ENCODE peak calls at places on chromosomes 5 and 9, in ten cellular contexts. C is heart left ventricle; M is activated T-cell treated with anti-CD3 and anti-CD28 coated beads for 1 hour; T is HS-27A; I is amygdala; J is AG20443; G is activated CD4-positive, alpha-beta T cell treated with anti-CD3 and anti-CD28 coated beads for 36 hours; Q is Calu3; F is stimulated activated CD4-positive, alpha-beta T cell treated with anti-CD3 and anti-CD28 coated beads, TNF-alpha, amount 100 ng/mL, for 4 hours; Y is SK-MEL-5. B is an unnamed sample.

GRCh38 chr9:125021069-125021468 is 80.2 kb upstream of the GOLGA1 start:
- DNase-seq in C (no peak), M (no peak), T (no peak), I (no peak), J (no peak), G (no peak), Q (no peak), F (no peak), Y (no peak), B (no peak)

GRCh38 chr9:90684776-90685175 is 42.2 kb upstream of the DIRAS2 start:
- DNase-seq in C (no peak), M (no peak), T (no peak), I (no peak), J (no peak), G (no peak), Q (no peak), F (no peak), Y (no peak), B (no peak)

GRCh38 chr9:100472725-100473261 is at the start of gene TMEFF1:
- DNase-seq in C (peak; percentile 37), M (peak; percentile 13), T (no peak), I (peak; percentile 71), J (peak; percentile 91), G (peak; percentile 81), Q (peak; percentile 55), F (no peak), Y (peak; percentile 23), B (peak; percentile 33)

GRCh38 chr5:19044931-19045695 is 942.9 kb downstream of the CDH18 start:
- DNase-seq in C (no peak), M (no peak), T (no peak), I (no peak), J (no peak), G (no peak), Q (peak; percentile 25), F (no peak), Y (no peak), B (no peak)

GRCh38 chr9:35746583-35746982 is 2.4 kb downstream of the GBA2 start:
- DNase-seq in C (no peak), M (no peak), T (no peak), I (no peak), J (no peak), G (no peak), Q (no peak), F (no peak), Y (no peak), B (no peak)

GRCh38 chr9:7489018-7489417 is 310.6 kb downstream of the DMAC1 start:
- DNase-seq in C (peak; percentile 43), M (no peak), T (no peak), I (no peak), J (no peak), G (no peak), Q (no peak), F (no peak), Y (no peak), B (no peak)

GRCh38 chr9:23858234-23858633 is 32.2 kb upstream of the ELAVL2 start:
- DNase-seq in C (no peak), M (no peak), T (no peak), I (no peak), J (no peak), G (no peak), Q (no peak), F (no peak), Y (no peak), B (no peak)

GRCh38 chr9:14992516-14992915 is 82.3 kb upstream of the FREM1 start:
- DNase-seq in C (no peak), M (no peak), T (no peak), I (no peak), J (no peak), G (no peak), Q (no peak), F (no peak), Y (no peak), B (no peak)

GRCh38 chr5:105952875-105953274 is 1717.9 kb downstream of the EFNA5 start:
- DNase-seq in C (no peak), M (no peak), T (no peak), I (no peak), J (no peak), G (no peak), Q (no peak), F (no peak), Y (no peak), B (no peak)

GRCh38 chr5:76086060-76086459 is 2.9 kb downstream of the SV2C start:
- DNase-seq in C (no peak), M (no peak), T (no peak), I (no peak), J (no peak), G (no peak), Q (no peak), F (no peak), Y (no peak), B (no peak)

GRCh38 chr5:39650234-39650816 is 225.5 kb upstream of the DAB2 start:
- DNase-seq in C (no peak), M (no peak), T (no peak), I (no peak), J (no peak), G (no peak), Q (no peak), F (no peak), Y (peak; percentile 76), B (no peak)

GRCh38 chr9:117002686-117003085 is 315.6 kb downstream of the TRIM32 start:
- DNase-seq in C (no peak), M (no peak), T (no peak), I (no peak), J (no peak), G (no peak), Q (no peak), F (no peak), Y (no peak), B (no peak)

GRCh38 chr5:132289097-132289496 is 5.1 kb upstream of the SLC22A4 start:
- DNase-seq in C (no peak), M (no peak), T (no peak), I (no peak), J (no peak), G (no peak), Q (no peak), F (no peak), Y (no peak), B (no peak)

GRCh38 chr5:167912944-167913343 is 378.5 kb upstream of the WWC1 start:
- DNase-seq in C (no peak), M (no peak), T (no peak), I (no peak), J (no peak), G (no peak), Q (no peak), F (no peak), Y (no peak), B (no peak)

GRCh38 chr9:96137666-96138429 is 164.1 kb downstream of the HSD17B3 start:
- DNase-seq in C (no peak), M (no peak), T (no peak), I (no peak), J (peak; percentile 20), G (no peak), Q (no peak), F (no peak), Y (no peak), B (no peak)

GRCh38 chr5:8456846-8457186 is 587.9 kb downstream of the MTRR start:
- DNase-seq in C (no peak), M (no peak), T (no peak), I (no peak), J (peak; percentile 14), G (no peak), Q (no peak), F (no peak), Y (no peak), B (no peak)

GRCh38 chr9:134217431-134218210 is 53.3 kb upstream of the RNU6ATAC start:
- DNase-seq in C (no peak), M (no peak), T (no peak), I (no peak), J (no peak), G (no peak), Q (peak; percentile 19), F (no peak), Y (no peak), B (no peak)

GRCh38 chr5:140429724-140430123 is 28.1 kb downstream of the ANKHD1 start:
- DNase-seq in C (no peak), M (no peak), T (no peak), I (no peak), J (no peak), G (no peak), Q (no peak), F (no peak), Y (no peak), B (no peak)

GRCh38 chr9:136947955-136948510 is 3.0 kb downstream of the C8G start:
- DNase-seq in C (peak; percentile 73), M (no peak), T (peak; percentile 38), I (peak; percentile 75), J (peak; percentile 71), G (peak; percentile 51), Q (peak; percentile 65), F (no peak), Y (peak; percentile 64), B (peak; percentile 62)

GRCh38 chr5:168472329-168472728 is 13.9 kb upstream of the RARS1 start:
- DNase-seq in C (no peak), M (no peak), T (peak; percentile 56), I (no peak), J (peak; percentile 91), G (no peak), Q (peak; percentile 8), F (no peak), Y (peak; percentile 67), B (peak; percentile 82)

GRCh38 chr9:123327697-123328100 is 28.3 kb upstream of the CRB2 start:
- DNase-seq in C (no peak), M (no peak), T (no peak), I (no peak), J (no peak), G (no peak), Q (peak; percentile 76), F (no peak), Y (no peak), B (no peak)

GRCh38 chr5:67897980-67898379 is 317.6 kb upstream of the PIK3R1 start:
- DNase-seq in C (no peak), M (no peak), T (no peak), I (no peak), J (no peak), G (no peak), Q (no peak), F (no peak), Y (no peak), B (no peak)

GRCh38 chr9:22148876-22149637 is 140.0 kb upstream of the CDKN2B start:
- DNase-seq in C (no peak), M (no peak), T (no peak), I (no peak), J (no peak), G (no peak), Q (no peak), F (no peak), Y (no peak), B (no peak)

GRCh38 chr5:174736351-174736721 is 12.0 kb downstream of the MSX2 start:
- DNase-seq in C (no peak), M (no peak), T (no peak), I (no peak), J (peak; percentile 76), G (no peak), Q (no peak), F (no peak), Y (no peak), B (no peak)

GRCh38 chr9:106038266-106039001 is 344.1 kb downstream of the TMEM38B start:
- DNase-seq in C (no peak), M (no peak), T (no peak), I (no peak), J (no peak), G (no peak), Q (no peak), F (no peak), Y (no peak), B (no peak)

GRCh38 chr5:18329346-18329745 is 695.1 kb downstream of the TAF11L14 start:
- DNase-seq in C (no peak), M (no peak), T (no peak), I (no peak), J (no peak), G (no peak), Q (no peak), F (no peak), Y (no peak), B (peak; percentile 48)

GRCh38 chr5:37834542-37835399 is 5.1 kb downstream of the GDNF start:
- DNase-seq in C (no peak), M (no peak), T (no peak), I (no peak), J (no peak), G (no peak), Q (no peak), F (no peak), Y (no peak), B (no peak)

GRCh38 chr5:111236995-111237394 is 12.8 kb downstream of the CAMK4 start:
- DNase-seq in C (no peak), M (no peak), T (no peak), I (no peak), J (no peak), G (no peak), Q (no peak), F (no peak), Y (no peak), B (no peak)

B was measured in Caki2.